ENCODE peak calls at places on chromosomes 5 and 9, in ten cellular contexts. A, L, T, R, X, Y, J, K, G and N are unnamed samples.

GRCh38 chr5:50672663-50673062 is 6.2 kb downstream of the PARP8 start:
- DNase-seq in R (no peak), X (no peak), Y (no peak), A (no peak), K (no peak), J (no peak), L (no peak), G (no peak), T (no peak), N (no peak)

GRCh38 chr5:43563321-43563720 is 6.4 kb upstream of the PAIP1 start:
- DNase-seq in Y (no peak), L (no peak), R (no peak), T (no peak), K (peak; percentile 16), G (no peak), X (no peak), J (no peak), A (no peak), N (no peak)

GRCh38 chr9:37776328-37776727 is 8.5 kb downstream of the EXOSC3 start:
- DNase-seq in G (no peak), T (no peak), Y (no peak), A (no peak), L (no peak), R (no peak), K (peak; percentile 15), J (no peak), X (no peak), N (no peak)

GRCh38 chr9:101514056-101514455 is 19.6 kb upstream of the RNF20 start:
- DNase-seq in J (no peak), A (no peak), R (no peak), K (peak; percentile 51), T (no peak), G (no peak), Y (no peak), L (no peak), X (no peak), N (no peak)

GRCh38 chr5:20286512-20286911 is 298.5 kb upstream of the CDH18 start:
- DNase-seq in A (no peak), Y (no peak), G (no peak), R (no peak), X (no peak), T (no peak), L (no peak), J (no peak), K (peak; percentile 16), N (no peak)

GRCh38 chr5:154267516-154267915 is 77.0 kb downstream of the GALNT10 start:
- DNase-seq in X (no peak), Y (no peak), G (no peak), K (peak; percentile 28), A (no peak), L (no peak), R (no peak), T (no peak), J (no peak), N (no peak)

GRCh38 chr5:67030289-67031069 is 166.1 kb downstream of the CD180 start:
- DNase-seq in Y (no peak), R (no peak), K (peak; percentile 78), J (no peak), G (no peak), A (no peak), T (no peak), X (no peak), L (no peak), N (no peak)

GRCh38 chr9:35116898-35117551 is 1.4 kb upstream of the ATOSB start:
- DNase-seq in Y (peak; percentile 78), R (peak; percentile 87), A (peak; percentile 88), K (peak; percentile 95), T (peak; percentile 80), G (peak; percentile 78), X (peak; percentile 92), J (peak; percentile 95), L (peak; percentile 76), N (peak; percentile 92)

GRCh38 chr5:71587709-71588532 is 781 bp downstream of the MCCC2 start:
- DNase-seq in L (no peak), T (peak; percentile 14), R (peak; percentile 54), A (no peak), K (no peak), G (no peak), X (no peak), J (peak; percentile 55), Y (peak; percentile 56), N (no peak)

GRCh38 chr9:107480386-107480789 is 9.2 kb downstream of the KLF4 start:
- DNase-seq in T (no peak), L (no peak), J (no peak), R (no peak), A (no peak), X (no peak), K (peak; percentile 92), Y (no peak), G (no peak), N (no peak)

GRCh38 chr5:10634056-10634455 is 70.2 kb downstream of the ANKRD33B start:
- DNase-seq in Y (no peak), J (peak; percentile 66), G (no peak), R (no peak), T (no peak), A (no peak), K (no peak), X (no peak), L (no peak), N (no peak)

GRCh38 chr5:52007230-52007858 is 624.1 kb downstream of the ISL1 start:
- DNase-seq in K (no peak), G (no peak), R (no peak), X (no peak), Y (peak; percentile 12), A (no peak), L (peak; percentile 61), T (peak; percentile 53), J (peak; percentile 34), N (no peak)

GRCh38 chr9:134320195-134320885 is 5.9 kb upstream of the RXRA start:
- DNase-seq in G (no peak), X (peak; percentile 40), R (no peak), L (no peak), Y (peak; percentile 61), J (no peak), A (no peak), T (no peak), K (no peak), N (no peak)

GRCh38 chr5:59745422-59745863 is 148.1 kb downstream of the PDE4D start:
- DNase-seq in X (no peak), T (peak; percentile 36), A (no peak), L (no peak), R (no peak), K (peak; percentile 99), G (no peak), Y (no peak), J (no peak), N (no peak)

GRCh38 chr9:108645520-108645919 is 210.3 kb downstream of the ACTL7B start:
- DNase-seq in K (no peak), R (no peak), X (no peak), Y (no peak), J (no peak), A (no peak), T (no peak), L (no peak), G (no peak), N (no peak)

GRCh38 chr5:105565531-105565930 is 2002.9 kb upstream of the NUDT12 start:
- DNase-seq in Y (no peak), R (no peak), G (no peak), A (no peak), L (no peak), J (no peak), K (no peak), T (no peak), X (no peak), N (no peak)

GRCh38 chr9:116151966-116152381 is 1.6 kb upstream of the PAPPA start:
- DNase-seq in Y (no peak), X (no peak), J (no peak), R (no peak), A (no peak), K (peak; percentile 80), L (no peak), T (no peak), G (no peak), N (no peak)

GRCh38 chr5:154277499-154277898 is 87.0 kb downstream of the GALNT10 start:
- DNase-seq in K (no peak), G (no peak), R (no peak), Y (no peak), T (no peak), X (no peak), A (no peak), L (no peak), J (no peak), N (no peak)

GRCh38 chr5:32709789-32710334 is 1.3 kb upstream of the NPR3 start:
- DNase-seq in G (peak; percentile 47), T (peak; percentile 66), Y (peak; percentile 75), K (peak; percentile 83), A (no peak), L (peak; percentile 67), J (peak; percentile 70), R (peak; percentile 71), X (peak; percentile 70), N (peak; percentile 79)

GRCh38 chr5:159508344-159508743 is 178.1 kb upstream of the IL12B start:
- DNase-seq in Y (no peak), T (no peak), X (no peak), R (no peak), L (no peak), J (no peak), G (no peak), K (no peak), A (no peak), N (no peak)

GRCh38 chr5:3734621-3735020 is 139.0 kb downstream of the IRX1 start:
- DNase-seq in G (no peak), Y (peak; percentile 52), R (no peak), X (no peak), K (no peak), L (no peak), A (no peak), J (no peak), T (no peak), N (no peak)

GRCh38 chr9:122991370-122991830 is 42.1 kb upstream of the GPR21 start:
- DNase-seq in Y (no peak), J (peak; percentile 54), X (no peak), R (no peak), K (peak; percentile 86), L (no peak), G (no peak), T (peak; percentile 29), A (peak; percentile 3), N (no peak)

GRCh38 chr5:75037106-75037505 is 15.3 kb downstream of the GCNT4 start:
- DNase-seq in J (no peak), Y (no peak), L (no peak), T (peak; percentile 13), R (no peak), G (no peak), K (peak; percentile 16), A (no peak), X (no peak), N (no peak)

GRCh38 chr5:15506146-15506545 is 6.2 kb downstream of the FBXL7 start:
- DNase-seq in A (no peak), T (no peak), J (no peak), R (no peak), X (no peak), Y (no peak), G (no peak), K (no peak), L (no peak), N (no peak)

GRCh38 chr5:31449175-31449574 is 82.7 kb downstream of the DROSHA start:
- DNase-seq in A (no peak), L (no peak), Y (no peak), T (no peak), X (no peak), J (no peak), G (no peak), K (peak; percentile 36), R (no peak), N (no peak)

GRCh38 chr5:180026320-180026719 is 45.2 kb downstream of the RNF130 start:
- DNase-seq in Y (no peak), G (no peak), R (no peak), J (peak; percentile 8), K (no peak), L (no peak), T (no peak), A (no peak), X (no peak), N (no peak)

GRCh38 chr5:16963821-16964220 is 27.7 kb upstream of the MYO10 start:
- DNase-seq in A (no peak), L (no peak), Y (no peak), J (no peak), T (no peak), R (no peak), X (no peak), K (no peak), G (no peak), N (no peak)

GRCh38 chr9:38689678-38690077 is 30.3 kb downstream of the FAM240B start:
- DNase-seq in G (no peak), K (no peak), L (peak; percentile 15), X (peak; percentile 26), A (no peak), T (no peak), R (no peak), Y (peak; percentile 84), J (no peak), N (peak; percentile 67)